ENCODE peak calls at places on chromosomes 1 and 21, in four cellular contexts. E is HCT116, B is HepG2, F is H1. J is an unnamed sample.

GRCh38 chr1:212607206-212607923 is 1.2 kb upstream of the ATF3 start:
- DNase-seq in F (peak), B (no peak), E (no peak), J (no peak)

GRCh38 chr1:2133879-2134215 is 60.7 kb downstream of the FAAP20 start:
- DNase-seq in F (no peak), B (no peak), E (no peak), J (no peak)

GRCh38 chr1:9680828-9681227 is 29.3 kb downstream of the PIK3CD start:
- DNase-seq in F (no peak), B (no peak), E (no peak), J (no peak)

GRCh38 chr1:177909416-177909815 is 60.4 kb downstream of the SEC16B start:
- DNase-seq in E (no peak), B (no peak), F (no peak), J (no peak)

GRCh38 chr1:41534181-41535076 is 49.9 kb upstream of the EDN2 start:
- DNase-seq in E (no peak), F (no peak), B (no peak), J (no peak)

GRCh38 chr1:104295516-104295915 is 545.8 kb downstream of the AMY1C start:
- DNase-seq in E (no peak), F (no peak), B (no peak), J (no peak)

GRCh38 chr1:52697795-52698674 is at the start of gene COA7:
- DNase-seq in F (peak), B (peak), E (peak), J (peak)

GRCh38 chr21:9741343-9741742 is 780.0 kb upstream of the TPTE start:
- DNase-seq in E (no peak), F (no peak), B (no peak), J (no peak)

GRCh38 chr1:211497489-211498045 is 5.6 kb upstream of the RD3 start:
- DNase-seq in F (no peak), B (no peak), E (no peak), J (no peak)

GRCh38 chr1:22717038-22717758 is 6.6 kb downstream of the EPHB2 start:
- DNase-seq in B (no peak), E (no peak), F (no peak), J (no peak)

DNA sequence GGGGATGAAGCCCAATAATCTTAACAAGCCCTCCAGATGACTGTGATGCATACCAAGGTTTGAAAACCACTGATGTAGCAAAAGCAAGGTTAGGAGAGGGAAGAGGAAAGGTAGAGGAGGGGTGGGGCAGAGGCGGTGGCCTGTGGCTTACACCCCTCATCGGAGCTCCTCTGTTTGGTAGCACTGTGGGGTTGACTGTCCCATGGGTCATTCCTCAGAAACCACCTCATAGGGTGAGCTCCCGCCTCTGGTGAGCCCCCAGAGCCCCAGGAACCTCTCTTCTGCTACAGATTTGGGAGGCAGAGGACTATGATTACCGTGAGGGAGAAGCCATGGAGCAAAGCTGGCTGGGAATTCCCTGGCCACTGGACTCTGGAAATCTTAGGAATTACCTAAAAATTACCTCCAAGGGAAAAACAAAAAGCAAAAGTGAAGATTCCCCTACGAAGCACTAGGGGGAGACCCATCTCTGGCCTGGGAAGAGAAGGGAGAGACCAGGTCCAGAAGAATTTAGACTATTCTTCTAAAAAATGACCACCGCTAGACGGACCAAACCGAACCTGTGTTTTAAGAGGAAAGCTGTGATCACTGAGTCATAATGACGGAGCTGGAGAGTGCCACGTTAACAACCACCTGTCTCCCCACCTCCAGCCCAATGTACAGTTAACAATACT is 1.5 kb upstream of the RASSF5 start:
- DNase-seq in F (no peak), B (no peak), E (no peak), J (peak)
- TF ChIP-seq JUND in F (no peak), B (no peak), E (no peak), J (no peak)

DNA sequence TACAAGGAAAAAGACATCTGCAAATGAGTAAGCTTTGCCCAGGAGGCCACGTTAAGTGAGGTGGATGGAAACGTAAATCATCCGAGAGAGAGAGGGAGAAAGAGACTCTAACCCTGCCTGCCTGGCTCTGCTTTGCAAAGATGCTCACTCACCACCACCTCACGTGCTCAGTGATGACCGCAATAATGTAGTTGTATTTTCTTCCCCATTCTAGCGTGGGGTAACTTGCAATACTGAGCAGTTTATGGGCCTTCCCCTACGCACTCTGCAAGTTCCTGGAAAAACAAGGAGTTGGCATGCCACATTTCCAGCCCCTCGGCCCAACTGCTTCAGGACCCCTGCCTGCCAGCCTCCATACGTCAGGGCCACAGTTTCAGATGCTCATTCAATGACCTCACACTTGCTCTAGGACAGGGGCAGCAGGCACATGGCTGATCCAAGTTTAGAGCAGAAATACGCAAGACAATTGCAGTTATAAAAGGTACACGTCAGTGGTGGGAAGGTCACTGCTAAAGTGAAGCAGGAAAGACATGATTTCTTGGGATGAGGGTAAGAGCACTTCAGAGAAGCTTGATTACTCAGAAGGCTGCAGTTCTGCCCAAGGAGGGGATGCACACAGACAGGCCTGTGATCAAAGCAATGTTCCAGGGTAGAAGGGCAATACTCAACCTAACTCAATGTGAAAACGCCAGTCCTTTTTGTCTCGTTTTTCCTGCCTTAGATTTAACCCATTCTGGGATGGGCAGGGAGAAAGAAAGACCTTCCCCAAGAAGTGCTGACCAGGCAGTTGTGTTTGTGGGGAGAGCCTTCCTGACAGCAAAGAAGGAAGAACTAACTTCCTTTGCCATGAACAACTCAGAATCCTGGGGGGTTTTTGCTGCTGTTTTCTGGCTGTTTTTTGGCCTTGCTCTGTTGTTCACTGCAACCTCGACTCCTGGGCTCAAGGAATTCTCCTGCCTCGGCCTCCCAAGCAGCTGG is 112.3 kb upstream of the RAB4A start:
- DNase-seq in F (no peak), E (no peak), B (no peak), J (no peak)
- TF ChIP-seq JUND in F (no peak), E (no peak), B (no peak), J (no peak)

GRCh38 chr1:67169496-67169895 is 3.2 kb downstream of the IL23R start:
- DNase-seq in E (no peak), B (no peak), F (no peak), J (no peak)

GRCh38 chr1:67162954-67163353 is 3.3 kb upstream of the IL23R start:
- DNase-seq in E (peak), B (peak), F (no peak), J (peak)

GRCh38 chr1:67169932-67170331 is 3.7 kb downstream of the IL23R start:
- DNase-seq in B (peak), F (no peak), E (no peak), J (no peak)

GRCh38 chr1:67165468-67166058 is 691 bp upstream of the IL23R start:
- DNase-seq in E (no peak), B (no peak), F (no peak), J (no peak)

DNA sequence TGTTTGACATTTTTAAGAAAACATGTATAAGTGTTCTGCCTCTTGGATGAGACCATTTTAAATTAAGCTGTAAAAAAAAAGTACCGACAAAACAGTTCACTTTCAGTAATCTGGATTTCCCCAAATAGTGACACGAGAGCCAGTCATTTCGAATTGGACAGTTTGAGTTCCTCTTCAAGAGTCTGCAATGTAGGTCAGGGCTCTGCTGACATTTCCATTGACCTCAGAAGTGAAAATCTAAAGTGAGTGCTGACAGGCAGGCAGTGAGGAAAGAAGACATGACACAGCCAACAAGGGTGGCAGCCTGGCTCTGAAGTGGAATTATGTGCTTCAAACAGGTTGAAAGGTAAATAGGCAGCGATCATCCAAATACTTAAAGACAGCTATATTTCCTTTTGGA is at the start of gene IL23R:
- DNase-seq in B (no peak), F (no peak), E (no peak), J (no peak)
- TF ChIP-seq JUND in B (no peak), F (no peak), E (no peak), J (no peak)

DNA sequence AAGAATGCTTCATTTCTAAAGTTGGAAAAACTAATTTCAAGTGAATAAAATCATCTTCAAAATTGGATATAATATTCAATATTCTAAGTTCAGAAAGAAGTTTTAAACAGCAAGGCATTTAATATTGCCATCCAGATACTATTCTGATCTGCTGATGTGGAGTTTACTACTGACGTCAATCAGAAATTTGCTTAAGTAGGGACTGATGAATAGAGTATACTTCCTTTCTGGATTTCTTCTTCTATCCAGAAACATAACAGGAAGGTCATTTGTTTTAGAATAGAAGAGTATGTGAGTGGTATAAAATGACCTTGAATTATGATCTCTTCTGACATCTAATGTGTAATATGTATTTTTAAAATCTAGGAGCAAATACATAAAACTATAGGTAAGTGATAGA is 308.1 kb upstream of the ADGRL2 start:
- DNase-seq in E (no peak), B (no peak), F (no peak), J (no peak)
- TF ChIP-seq JUND in E (no peak), B (no peak), F (no peak), J (no peak)

GRCh38 chr1:214425101-214425500 is 126.3 kb downstream of the PTPN14 start:
- DNase-seq in F (no peak), B (no peak), E (no peak), J (no peak)
- TF ChIP-seq JUND in F (no peak), B (no peak), E (no peak), J (no peak)

J was measured in T47D.